ENCODE peak calls at places on chromosomes 5 and 9, in nine cellular contexts. X is AG04450; A is HCT116; K is H1; O is GM23338; D is uterus; Y is Peyer's patch; S is naive thymus-derived CD4-positive, alpha-beta T cell; R is ascending aorta. U is an unnamed sample.

GRCh38 chr5:140833993-140834392 is at the start of gene PCDHA7:
- DNase-seq in X (no peak), A (no peak), K (no peak), O (peak), D (no peak), Y (no peak), S (no peak), R (no peak), U (no peak)

GRCh38 chr5:95620870-95621838 is 1.3 kb downstream of the GPR150 start:
- DNase-seq in X (no peak), A (no peak), K (no peak), O (peak), D (peak), Y (peak), S (peak), R (no peak), U (no peak)

GRCh38 chr5:32639943-32640342 is 54.6 kb downstream of the SUB1 start:
- DNase-seq in X (no peak), A (peak), K (no peak), O (no peak), D (no peak), Y (no peak), S (no peak), R (peak), U (no peak)

GRCh38 chr9:95462419-95463121 is 54.2 kb downstream of the PTCH1 start:
- DNase-seq in X (peak), A (no peak), K (no peak), O (peak), D (peak), Y (peak), S (peak), R (no peak), U (no peak)

GRCh38 chr5:156469636-156470035 is 142.7 kb downstream of the SGCD start:
- DNase-seq in X (no peak), A (no peak), K (no peak), O (no peak), D (no peak), Y (no peak), S (no peak), R (no peak), U (no peak)

GRCh38 chr9:80066931-80067330 is 495.2 kb downstream of the TLE4 start:
- DNase-seq in X (no peak), A (no peak), K (no peak), O (no peak), D (no peak), Y (no peak), S (no peak), R (no peak), U (no peak)

GRCh38 chr5:137415231-137415681 is 83.9 kb downstream of the SPOCK1 start:
- DNase-seq in X (no peak), A (no peak), K (no peak), O (no peak), D (no peak), Y (no peak), S (no peak), R (no peak), U (no peak)

GRCh38 chr9:113853333-113853732 is 22.8 kb upstream of the ZNF618 start:
- DNase-seq in X (no peak), A (no peak), K (no peak), O (peak), D (no peak), Y (peak), S (no peak), R (no peak), U (peak)

GRCh38 chr5:144429905-144430304 is 259.2 kb downstream of the KCTD16 start:
- DNase-seq in X (no peak), A (no peak), K (no peak), O (no peak), D (no peak), Y (no peak), S (no peak), R (no peak), U (no peak)

GRCh38 chr5:170484459-170484831 is 19.4 kb upstream of the KCNIP1 start:
- DNase-seq in X (no peak), A (no peak), K (no peak), O (no peak), D (no peak), Y (no peak), S (no peak), R (no peak), U (no peak)

GRCh38 chr9:130034570-130034969 is 8.4 kb downstream of the FNBP1 start:
- DNase-seq in X (peak), A (no peak), K (no peak), O (no peak), D (no peak), Y (no peak), S (no peak), R (no peak), U (no peak)

GRCh38 chr5:139481580-139482049 is 943 bp downstream of the STING1 start:
- DNase-seq in X (no peak), A (no peak), K (no peak), O (peak), D (peak), Y (no peak), S (no peak), R (no peak), U (no peak)

GRCh38 chr5:134142088-134142487 is 27.6 kb downstream of the TCF7 start:
- DNase-seq in X (no peak), A (no peak), K (no peak), O (no peak), D (peak), Y (no peak), S (no peak), R (no peak), U (no peak)

GRCh38 chr9:21611896-21612295 is 129.8 kb upstream of the IFNE start:
- DNase-seq in X (no peak), A (peak), K (no peak), O (no peak), D (no peak), Y (no peak), S (peak), R (no peak), U (no peak)

GRCh38 chr9:127311239-127311741 is 46.7 kb downstream of the GARNL3 start:
- DNase-seq in X (no peak), A (peak), K (no peak), O (peak), D (no peak), Y (peak), S (no peak), R (no peak), U (peak)

GRCh38 chr9:71911908-71912325 is 478 bp downstream of the C9orf85 start:
- DNase-seq in X (no peak), A (no peak), K (no peak), O (no peak), D (no peak), Y (no peak), S (no peak), R (no peak), U (no peak)

GRCh38 chr5:125894383-125894782 is 528.8 kb upstream of the GRAMD2B start:
- DNase-seq in X (no peak), A (no peak), K (no peak), O (no peak), D (no peak), Y (no peak), S (no peak), R (no peak), U (no peak)

GRCh38 chr5:13316191-13316590 is 628.3 kb downstream of the DNAH5 start:
- DNase-seq in X (no peak), A (no peak), K (no peak), O (no peak), D (no peak), Y (no peak), S (no peak), R (no peak), U (no peak)

GRCh38 chr5:92283521-92283920 is 900.4 kb upstream of the ARRDC3 start:
- DNase-seq in X (no peak), A (no peak), K (no peak), O (no peak), D (no peak), Y (no peak), S (no peak), R (no peak), U (no peak)

GRCh38 chr5:137027758-137028157 is 471.4 kb downstream of the SPOCK1 start:
- DNase-seq in X (no peak), A (no peak), K (no peak), O (no peak), D (no peak), Y (no peak), S (no peak), R (no peak), U (no peak)

GRCh38 chr9:76458903-76459690 is at the start of gene GCNT1:
- DNase-seq in X (no peak), A (peak), K (peak), O (peak), D (peak), Y (peak), S (peak), R (peak), U (peak)

GRCh38 chr9:136960938-136961275 is 8.8 kb downstream of the LCN12 start:
- DNase-seq in X (no peak), A (no peak), K (no peak), O (no peak), D (no peak), Y (no peak), S (no peak), R (no peak), U (no peak)

GRCh38 chr5:55146080-55146479 is 13.9 kb upstream of the GPX8 start:
- DNase-seq in X (no peak), A (no peak), K (no peak), O (peak), D (no peak), Y (no peak), S (no peak), R (no peak), U (no peak)

GRCh38 chr5:135213466-135214239 is 179.6 kb upstream of the PITX1 start:
- DNase-seq in X (no peak), A (no peak), K (no peak), O (no peak), D (no peak), Y (peak), S (no peak), R (no peak), U (no peak)

GRCh38 chr5:31845351-31845750 is 206.4 kb downstream of the PDZD2 start:
- DNase-seq in X (no peak), A (no peak), K (no peak), O (no peak), D (no peak), Y (no peak), S (no peak), R (no peak), U (no peak)

GRCh38 chr9:37026936-37027581 is 7.0 kb downstream of the PAX5 start:
- DNase-seq in X (no peak), A (no peak), K (no peak), O (peak), D (no peak), Y (peak), S (no peak), R (no peak), U (no peak)

GRCh38 chr5:143629871-143630658 is 181.9 kb upstream of the HMHB1 start:
- DNase-seq in X (no peak), A (no peak), K (no peak), O (peak), D (no peak), Y (no peak), S (no peak), R (no peak), U (no peak)

GRCh38 chr9:69171517-69171916 is 2.6 kb upstream of the TJP2 start:
- DNase-seq in X (no peak), A (no peak), K (no peak), O (no peak), D (no peak), Y (no peak), S (no peak), R (no peak), U (no peak)
- H3K4me3 ChIP-seq in X (no peak), A (no peak), K (no peak), O (no peak), D (no peak), Y (no peak), S (no peak), R (no peak), U (no peak)

DNA sequence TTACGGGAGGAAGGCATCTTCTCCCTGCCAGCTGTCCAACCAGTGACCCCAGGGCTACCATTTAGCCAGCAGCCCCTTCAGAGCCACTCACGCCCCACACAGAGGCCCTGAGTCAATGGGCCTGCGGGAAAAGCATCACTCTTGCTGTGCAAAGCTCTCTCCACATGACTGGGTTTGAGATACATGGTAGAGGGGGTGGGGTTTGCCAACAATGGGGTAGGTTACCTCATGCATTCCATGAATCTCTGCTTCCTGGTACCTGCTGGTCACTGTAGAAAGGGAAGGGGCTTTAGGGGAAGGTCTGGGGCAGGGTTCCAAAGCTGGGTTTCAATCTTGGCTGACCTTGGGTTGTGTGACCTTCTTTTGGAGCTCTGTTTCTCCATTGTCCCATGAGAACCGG is 22.9 kb upstream of the TTLL11 start:
- DNase-seq in X (no peak), A (no peak), K (no peak), O (peak), D (no peak), Y (no peak), S (no peak), R (no peak), U (no peak)
- H3K27ac ChIP-seq in X (no peak), A (no peak), K (peak), O (no peak), D (no peak), Y (no peak), S (no peak), R (no peak), U (no peak)

DNA sequence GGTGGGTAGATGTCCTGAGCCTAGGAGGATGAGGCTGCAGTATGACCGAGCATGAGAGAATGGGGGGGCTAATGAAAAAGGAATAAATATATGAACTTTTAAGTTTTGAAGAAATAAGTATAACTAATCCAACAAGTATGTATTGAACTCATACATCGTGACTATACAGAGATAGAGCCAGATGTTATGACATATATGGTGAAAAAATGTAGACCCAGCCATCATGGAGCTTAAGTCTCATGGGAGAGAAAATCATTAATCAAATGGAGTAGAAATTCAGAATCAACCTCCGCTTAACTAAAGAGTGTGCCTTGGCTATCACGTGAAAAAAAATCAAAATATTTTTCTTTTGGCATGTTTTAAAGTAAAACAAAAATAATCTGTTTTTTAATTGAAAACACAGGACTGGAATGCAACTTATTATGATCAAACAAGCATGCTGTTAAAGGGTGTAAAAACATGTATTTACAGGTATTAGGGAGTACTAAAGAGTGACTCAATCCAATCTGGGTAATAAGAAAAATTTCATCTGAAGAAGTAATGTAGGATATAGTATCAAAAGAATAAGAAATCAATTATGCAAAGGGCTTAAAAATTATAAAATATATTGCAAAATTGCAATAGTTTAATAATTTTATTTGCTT is 868.5 kb upstream of the NUDT12 start:
- DNase-seq in X (no peak), A (no peak), K (no peak), O (no peak), D (no peak), Y (no peak), S (no peak), R (no peak), U (no peak)
- H3K4me3 ChIP-seq in X (no peak), A (no peak), K (no peak), O (no peak), D (no peak), Y (no peak), S (no peak), R (no peak), U (no peak)

DNA sequence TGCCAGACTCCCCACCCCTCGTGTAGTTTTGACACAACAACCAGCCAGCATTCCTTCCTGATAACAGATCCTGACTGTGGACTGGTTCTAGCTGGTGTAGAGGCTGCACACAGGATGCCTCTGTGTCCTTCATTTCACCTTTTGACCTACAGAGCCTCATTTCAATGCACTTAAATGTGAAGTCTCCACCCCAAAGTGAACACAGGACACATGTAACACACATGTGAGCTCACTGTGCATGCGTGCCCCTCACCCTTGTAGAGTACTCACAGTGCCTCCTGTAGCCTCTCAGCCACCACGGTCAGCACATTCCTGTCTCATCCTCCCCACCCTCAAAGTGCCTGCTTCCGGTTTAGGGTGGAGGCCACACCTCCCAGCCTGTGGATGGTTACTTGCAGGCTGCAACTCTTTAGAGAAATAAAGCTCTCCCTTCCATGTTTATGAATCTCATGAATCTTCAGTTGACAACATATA is 11.6 kb upstream of the NKD2 start:
- DNase-seq in X (no peak), A (no peak), K (no peak), O (peak), D (peak), Y (no peak), S (no peak), R (peak), U (no peak)
- H3K27ac ChIP-seq in X (no peak), A (no peak), K (no peak), O (no peak), D (no peak), Y (no peak), S (no peak), R (no peak), U (no peak)

GRCh38 chr5:142317673-142318261 is 7.1 kb downstream of the SPRY4 start:
- DNase-seq in X (no peak), A (no peak), K (no peak), O (no peak), D (no peak), Y (no peak), S (no peak), R (no peak), U (no peak)
- H3K4me3 ChIP-seq in X (peak), A (no peak), K (no peak), O (peak), D (no peak), Y (no peak), S (no peak), R (no peak), U (no peak)

GRCh38 chr9:123329329-123329955 is 26.6 kb upstream of the CRB2 start:
- DNase-seq in X (no peak), A (no peak), K (no peak), O (no peak), D (no peak), Y (peak), S (no peak), R (no peak), U (no peak)

GRCh38 chr9:123335227-123335985 is 20.6 kb upstream of the CRB2 start:
- DNase-seq in X (peak), A (no peak), K (no peak), O (peak), D (no peak), Y (no peak), S (no peak), R (no peak), U (no peak)

GRCh38 chr9:123327697-123328100 is 28.3 kb upstream of the CRB2 start:
- DNase-seq in X (no peak), A (no peak), K (no peak), O (peak), D (no peak), Y (no peak), S (no peak), R (no peak), U (no peak)

GRCh38 chr9:123334639-123335038 is 21.4 kb upstream of the CRB2 start:
- DNase-seq in X (no peak), A (no peak), K (no peak), O (no peak), D (no peak), Y (no peak), S (no peak), R (no peak), U (no peak)

DNA sequence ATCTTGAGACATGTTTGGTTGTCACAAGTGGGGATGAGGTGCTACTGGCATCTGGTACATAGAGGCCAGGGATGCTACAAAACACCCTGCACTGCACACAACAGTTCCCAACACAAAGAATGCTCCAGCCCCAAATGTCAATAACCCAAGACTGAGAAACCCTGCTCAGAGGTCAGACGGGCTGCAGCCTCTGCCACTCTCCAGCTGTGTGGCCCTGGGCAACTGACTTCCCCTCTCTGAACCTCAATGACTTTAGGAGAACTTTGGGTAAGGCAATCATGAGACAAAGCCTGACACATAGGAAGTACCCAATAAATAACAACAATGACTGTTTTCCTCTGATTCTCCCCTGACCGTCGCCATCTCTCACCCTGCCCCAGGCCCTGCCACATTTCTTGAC is 24.7 kb upstream of the CRB2 start:
- DNase-seq in X (no peak), A (no peak), K (no peak), O (no peak), D (no peak), Y (no peak), S (no peak), R (no peak), U (no peak)
- H3K27ac ChIP-seq in X (no peak), A (no peak), K (no peak), O (no peak), D (no peak), Y (no peak), S (no peak), R (no peak), U (no peak)

U was measured in iPS DF 6.9.